ENCODE peak calls at places on chromosomes 12 and 14, in four cellular contexts. T is cardiac fibroblast; F is AG08396; W is activated naive CD8-positive, alpha-beta T cell treated with anti-CD3 and anti-CD28 coated beads for 36 hours. C is an unnamed sample.

GRCh38 chr12:19834596-19834995 is 395.3 kb downstream of the AEBP2 start:
- DNase-seq in T (peak; percentile 62), F (no peak), W (no peak), C (no peak)

GRCh38 chr12:123131291-123131831 is 19.5 kb downstream of the PITPNM2 start:
- DNase-seq in T (peak; percentile 47), F (no peak), W (no peak), C (no peak)

GRCh38 chr14:98692832-98693231 is 579.2 kb downstream of the BCL11B start:
- DNase-seq in T (no peak), F (no peak), W (no peak), C (no peak)

GRCh38 chr12:108110844-108111243 is 18.2 kb upstream of the WSCD2 start:
- DNase-seq in T (no peak), F (no peak), W (no peak), C (no peak)

GRCh38 chr12:118034429-118035193 is 18.1 kb downstream of the RFC5 start:
- DNase-seq in T (peak; percentile 58), F (peak; percentile 42), W (no peak), C (no peak)

GRCh38 chr12:54331461-54331860 is 6.5 kb downstream of the COPZ1 start:
- DNase-seq in T (no peak), F (no peak), W (no peak), C (no peak)

GRCh38 chr12:123540899-123541662 is 7.6 kb upstream of the RILPL1 start:
- DNase-seq in T (no peak), F (no peak), W (no peak), C (no peak)

GRCh38 chr14:52700701-52701172 is 5.4 kb upstream of the ERO1A start:
- DNase-seq in T (peak; percentile 54), F (no peak), W (no peak), C (no peak)

GRCh38 chr12:71686658-71687025 is 760 bp downstream of the TMEM19 start:
- DNase-seq in T (no peak), F (no peak), W (no peak), C (no peak)

GRCh38 chr12:122064034-122064777 is 14.3 kb upstream of the MLXIP start:
- DNase-seq in T (peak; percentile 98), F (peak; percentile 91), W (peak; percentile 65), C (peak; percentile 54)

GRCh38 chr14:95564060-95564459 is 29.2 kb downstream of the GLRX5 start:
- DNase-seq in T (peak; percentile 37), F (peak; percentile 19), W (no peak), C (no peak)

GRCh38 chr12:122139941-122140340 is 34.1 kb downstream of the IL31 start:
- DNase-seq in T (no peak), F (no peak), W (no peak), C (no peak)

GRCh38 chr14:48725001-48725734 is 861.0 kb downstream of the RPS29 start:
- DNase-seq in T (peak; percentile 28), F (no peak), W (no peak), C (no peak)

GRCh38 chr14:63752449-63753169 is 24.7 kb upstream of the SGPP1 start:
- DNase-seq in T (peak; percentile 6), F (peak; percentile 27), W (no peak), C (no peak)

GRCh38 chr12:32455607-32456063 is 56.3 kb downstream of the FGD4 start:
- DNase-seq in T (peak; percentile 88), F (peak; percentile 54), W (no peak), C (no peak)

GRCh38 chr12:66288121-66288520 is 14.2 kb upstream of the HELB start:
- DNase-seq in T (no peak), F (no peak), W (peak; percentile 14), C (peak; percentile 46)

GRCh38 chr12:107200394-107200793 is 107.0 kb upstream of the CRY1 start:
- DNase-seq in T (peak; percentile 5), F (peak; percentile 20), W (no peak), C (no peak)

GRCh38 chr12:101781834-101782543 is 42.7 kb upstream of the SYCP3 start:
- DNase-seq in T (peak; percentile 39), F (no peak), W (no peak), C (no peak)

GRCh38 chr14:94441531-94442205 is 10.9 kb downstream of the SERPINA11 start:
- DNase-seq in T (no peak), F (no peak), W (no peak), C (no peak)

GRCh38 chr14:69260979-69261605 is 1.1 kb downstream of the GALNT16 start:
- DNase-seq in T (no peak), F (peak; percentile 57), W (peak; percentile 71), C (peak; percentile 69)

GRCh38 chr12:17062296-17063061 is 456.5 kb upstream of the LMO3 start:
- DNase-seq in T (no peak), F (no peak), W (no peak), C (no peak)

GRCh38 chr12:15801770-15802393 is 12.7 kb upstream of the EPS8 start:
- DNase-seq in T (no peak), F (no peak), W (no peak), C (no peak)

GRCh38 chr12:14691560-14691959 is 4.8 kb downstream of the GUCY2C start:
- DNase-seq in T (no peak), F (no peak), W (no peak), C (no peak)

GRCh38 chr12:98646165-98646764 is 1.2 kb downstream of the APAF1 start:
- DNase-seq in T (peak; percentile 29), F (peak; percentile 18), W (no peak), C (no peak)

GRCh38 chr14:100709252-100709955 is 17.3 kb upstream of the DLK1 start:
- DNase-seq in T (peak; percentile 54), F (peak; percentile 67), W (no peak), C (peak; percentile 60)

GRCh38 chr12:14418526-14418925 is 53.0 kb downstream of the ATF7IP start:
- DNase-seq in T (peak; percentile 50), F (no peak), W (no peak), C (no peak)

GRCh38 chr12:75322464-75322863 is 7.7 kb downstream of the CAPS2 start:
- DNase-seq in T (peak; percentile 23), F (peak; percentile 37), W (no peak), C (no peak)

GRCh38 chr12:103441437-103442186 is 54.2 kb downstream of the C12orf42 start:
- DNase-seq in T (no peak), F (no peak), W (peak; percentile 51), C (peak; percentile 36)

GRCh38 chr12:8950702-8951478 is 1.4 kb upstream of the M6PR start:
- DNase-seq in T (no peak), F (no peak), W (no peak), C (no peak)

GRCh38 chr14:61774861-61775260 is 12.6 kb downstream of the SNAPC1 start:
- DNase-seq in T (no peak), F (no peak), W (no peak), C (no peak)

GRCh38 chr12:22477894-22478287 is 66.5 kb downstream of the C2CD5 start:
- DNase-seq in T (peak; percentile 69), F (no peak), W (no peak), C (no peak)

GRCh38 chr14:54680636-54681035 is 113.7 kb downstream of the SAMD4A start:
- DNase-seq in T (peak; percentile 41), F (no peak), W (no peak), C (no peak)

GRCh38 chr14:69260246-69260978 is 454 bp downstream of the GALNT16 start:
- DNase-seq in T (peak; percentile 19), F (peak; percentile 56), W (peak; percentile 35), C (peak; percentile 35)

C was measured in activated T-cell treated with anti-CD3 and anti-CD28 coated beads, Interleukin-2, amount 50 U/mL, for 24 hours.